ENCODE peak calls at places on chromosomes 4 and X, in seven cellular contexts. One of them, this sample, is unnamed.

GRCh38 chrX:133958997-133959688 is 26.3 kb downstream of the GPC3 start:
- DNase-seq in epithelial cell of proximal tubule: no peak
- DNase-seq in body of pancreas: no peak
- DNase-seq in neural crest cell: no peak
- DNase-seq in lung microvascular endothelial cell: no peak
- DNase-seq in dermis microvascular lymphatic vessel endothelial cell: no peak
- DNase-seq in omental fat pad: no peak
- DNase-seq in this sample: no peak

GRCh38 chr4:120769227-120769626 is 153.3 kb downstream of the PRDM5 start:
- DNase-seq in dermis microvascular lymphatic vessel endothelial cell: no peak
- DNase-seq in body of pancreas: no peak
- DNase-seq in epithelial cell of proximal tubule: peak
- DNase-seq in neural crest cell: no peak
- DNase-seq in omental fat pad: no peak
- DNase-seq in lung microvascular endothelial cell: peak
- DNase-seq in this sample: no peak

GRCh38 chrX:107775000-107775733 is 420 bp downstream of the TSC22D3 start:
- DNase-seq in body of pancreas: no peak
- DNase-seq in dermis microvascular lymphatic vessel endothelial cell: peak
- DNase-seq in epithelial cell of proximal tubule: no peak
- DNase-seq in omental fat pad: no peak
- DNase-seq in lung microvascular endothelial cell: no peak
- DNase-seq in neural crest cell: no peak
- DNase-seq in this sample: no peak

GRCh38 chrX:18983711-18984380 is at the start of gene PHKA2:
- DNase-seq in dermis microvascular lymphatic vessel endothelial cell: peak
- DNase-seq in epithelial cell of proximal tubule: no peak
- DNase-seq in body of pancreas: peak
- DNase-seq in neural crest cell: peak
- DNase-seq in lung microvascular endothelial cell: peak
- DNase-seq in omental fat pad: no peak
- DNase-seq in this sample: peak

GRCh38 chr4:155403886-155404285 is 27.1 kb upstream of the MAP9 start:
- DNase-seq in epithelial cell of proximal tubule: no peak
- DNase-seq in body of pancreas: no peak
- DNase-seq in neural crest cell: no peak
- DNase-seq in omental fat pad: no peak
- DNase-seq in dermis microvascular lymphatic vessel endothelial cell: peak
- DNase-seq in lung microvascular endothelial cell: peak
- DNase-seq in this sample: no peak

GRCh38 chr4:1900087-1900433 is 28.9 kb downstream of the NSD2 start:
- DNase-seq in omental fat pad: no peak
- DNase-seq in neural crest cell: no peak
- DNase-seq in lung microvascular endothelial cell: no peak
- DNase-seq in body of pancreas: no peak
- DNase-seq in epithelial cell of proximal tubule: no peak
- DNase-seq in dermis microvascular lymphatic vessel endothelial cell: no peak
- DNase-seq in this sample: no peak

GRCh38 chr4:165345663-165346417 is 18.4 kb downstream of the MSMO1 start:
- DNase-seq in neural crest cell: no peak
- DNase-seq in lung microvascular endothelial cell: no peak
- DNase-seq in omental fat pad: no peak
- DNase-seq in dermis microvascular lymphatic vessel endothelial cell: no peak
- DNase-seq in body of pancreas: no peak
- DNase-seq in epithelial cell of proximal tubule: no peak
- DNase-seq in this sample: no peak

GRCh38 chrX:9211269-9211668 is 177.3 kb upstream of the FAM9B start:
- DNase-seq in lung microvascular endothelial cell: no peak
- DNase-seq in epithelial cell of proximal tubule: no peak
- DNase-seq in body of pancreas: no peak
- DNase-seq in neural crest cell: no peak
- DNase-seq in omental fat pad: no peak
- DNase-seq in dermis microvascular lymphatic vessel endothelial cell: no peak
- DNase-seq in this sample: no peak

GRCh38 chr4:89838005-89838404 is 1.0 kb upstream of the SNCA start:
- DNase-seq in dermis microvascular lymphatic vessel endothelial cell: peak
- DNase-seq in neural crest cell: peak
- DNase-seq in lung microvascular endothelial cell: peak
- DNase-seq in epithelial cell of proximal tubule: no peak
- DNase-seq in omental fat pad: no peak
- DNase-seq in body of pancreas: no peak
- DNase-seq in this sample: no peak

GRCh38 chr4:83890816-83891215 is 354.9 kb downstream of the GPAT3 start:
- DNase-seq in dermis microvascular lymphatic vessel endothelial cell: no peak
- DNase-seq in omental fat pad: no peak
- DNase-seq in epithelial cell of proximal tubule: no peak
- DNase-seq in lung microvascular endothelial cell: no peak
- DNase-seq in body of pancreas: no peak
- DNase-seq in neural crest cell: no peak
- DNase-seq in this sample: no peak

GRCh38 chr4:147078362-147078761 is 132.7 kb upstream of the TTC29 start:
- DNase-seq in omental fat pad: no peak
- DNase-seq in epithelial cell of proximal tubule: no peak
- DNase-seq in neural crest cell: no peak
- DNase-seq in dermis microvascular lymphatic vessel endothelial cell: no peak
- DNase-seq in body of pancreas: no peak
- DNase-seq in lung microvascular endothelial cell: no peak
- DNase-seq in this sample: no peak

GRCh38 chrX:24241822-24242648 is 71.8 kb downstream of the SUPT20HL2 start:
- DNase-seq in body of pancreas: peak
- DNase-seq in neural crest cell: no peak
- DNase-seq in omental fat pad: no peak
- DNase-seq in lung microvascular endothelial cell: peak
- DNase-seq in epithelial cell of proximal tubule: no peak
- DNase-seq in dermis microvascular lymphatic vessel endothelial cell: peak
- DNase-seq in this sample: no peak

GRCh38 chrX:10199212-10199611 is 42.4 kb downstream of the CLCN4 start:
- DNase-seq in dermis microvascular lymphatic vessel endothelial cell: peak
- DNase-seq in body of pancreas: no peak
- DNase-seq in lung microvascular endothelial cell: peak
- DNase-seq in epithelial cell of proximal tubule: no peak
- DNase-seq in neural crest cell: no peak
- DNase-seq in omental fat pad: no peak
- DNase-seq in this sample: no peak

GRCh38 chrX:131791608-131792355 is 231.3 kb upstream of the STK26 start:
- DNase-seq in omental fat pad: no peak
- DNase-seq in body of pancreas: peak
- DNase-seq in neural crest cell: no peak
- DNase-seq in dermis microvascular lymphatic vessel endothelial cell: no peak
- DNase-seq in epithelial cell of proximal tubule: no peak
- DNase-seq in lung microvascular endothelial cell: no peak
- DNase-seq in this sample: no peak

GRCh38 chr4:15400911-15401671 is 26.7 kb upstream of the C1QTNF7 start:
- DNase-seq in lung microvascular endothelial cell: peak
- DNase-seq in omental fat pad: peak
- DNase-seq in body of pancreas: no peak
- DNase-seq in epithelial cell of proximal tubule: no peak
- DNase-seq in dermis microvascular lymphatic vessel endothelial cell: no peak
- DNase-seq in neural crest cell: no peak
- DNase-seq in this sample: peak

GRCh38 chr4:110533940-110534339 is 58.0 kb downstream of the ENPEP start:
- DNase-seq in omental fat pad: no peak
- DNase-seq in dermis microvascular lymphatic vessel endothelial cell: peak
- DNase-seq in body of pancreas: no peak
- DNase-seq in lung microvascular endothelial cell: peak
- DNase-seq in neural crest cell: no peak
- DNase-seq in epithelial cell of proximal tubule: peak
- DNase-seq in this sample: no peak

GRCh38 chr4:37687175-37687525 is 974 bp upstream of the RELL1 start:
- DNase-seq in dermis microvascular lymphatic vessel endothelial cell: no peak
- DNase-seq in omental fat pad: no peak
- DNase-seq in lung microvascular endothelial cell: no peak
- DNase-seq in epithelial cell of proximal tubule: no peak
- DNase-seq in neural crest cell: no peak
- DNase-seq in body of pancreas: no peak
- DNase-seq in this sample: no peak

GRCh38 chr4:67288964-67289363 is 256.3 kb downstream of the CENPC start:
- DNase-seq in omental fat pad: no peak
- DNase-seq in lung microvascular endothelial cell: no peak
- DNase-seq in epithelial cell of proximal tubule: no peak
- DNase-seq in dermis microvascular lymphatic vessel endothelial cell: no peak
- DNase-seq in neural crest cell: peak
- DNase-seq in body of pancreas: peak
- DNase-seq in this sample: no peak

GRCh38 chrX:155334486-155335316 is at the start of gene CLIC2:
- DNase-seq in dermis microvascular lymphatic vessel endothelial cell: peak
- DNase-seq in epithelial cell of proximal tubule: no peak
- DNase-seq in body of pancreas: peak
- DNase-seq in omental fat pad: no peak
- DNase-seq in lung microvascular endothelial cell: peak
- DNase-seq in neural crest cell: no peak
- DNase-seq in this sample: no peak

GRCh38 chr4:138977525-138977924 is 38.1 kb upstream of the NOCT start:
- DNase-seq in epithelial cell of proximal tubule: no peak
- DNase-seq in lung microvascular endothelial cell: peak
- DNase-seq in neural crest cell: no peak
- DNase-seq in omental fat pad: no peak
- DNase-seq in dermis microvascular lymphatic vessel endothelial cell: peak
- DNase-seq in body of pancreas: no peak
- DNase-seq in this sample: no peak

GRCh38 chrX:115679460-115679859 is 118.5 kb downstream of the PLS3 start:
- DNase-seq in dermis microvascular lymphatic vessel endothelial cell: peak
- DNase-seq in epithelial cell of proximal tubule: no peak
- DNase-seq in omental fat pad: no peak
- DNase-seq in body of pancreas: no peak
- DNase-seq in neural crest cell: no peak
- DNase-seq in lung microvascular endothelial cell: peak
- DNase-seq in this sample: no peak

GRCh38 chrX:108001218-108001814 is 19.1 kb upstream of the TEX13B start:
- DNase-seq in body of pancreas: no peak
- DNase-seq in neural crest cell: no peak
- DNase-seq in epithelial cell of proximal tubule: no peak
- DNase-seq in omental fat pad: no peak
- DNase-seq in lung microvascular endothelial cell: peak
- DNase-seq in dermis microvascular lymphatic vessel endothelial cell: peak
- DNase-seq in this sample: no peak

GRCh38 chr4:183321079-183321478 is 1.0 kb upstream of the CLDN22 start:
- DNase-seq in body of pancreas: no peak
- DNase-seq in lung microvascular endothelial cell: no peak
- DNase-seq in dermis microvascular lymphatic vessel endothelial cell: no peak
- DNase-seq in neural crest cell: no peak
- DNase-seq in epithelial cell of proximal tubule: no peak
- DNase-seq in omental fat pad: no peak
- DNase-seq in this sample: no peak

GRCh38 chrX:42686706-42687105 is 91.3 kb downstream of the PPP1R2C start:
- DNase-seq in dermis microvascular lymphatic vessel endothelial cell: no peak
- DNase-seq in neural crest cell: no peak
- DNase-seq in omental fat pad: no peak
- DNase-seq in body of pancreas: no peak
- DNase-seq in epithelial cell of proximal tubule: no peak
- DNase-seq in lung microvascular endothelial cell: no peak
- DNase-seq in this sample: no peak

GRCh38 chrX:83511208-83511607 is 3.1 kb downstream of the POU3F4 start:
- DNase-seq in body of pancreas: peak
- DNase-seq in lung microvascular endothelial cell: no peak
- DNase-seq in omental fat pad: no peak
- DNase-seq in neural crest cell: no peak
- DNase-seq in dermis microvascular lymphatic vessel endothelial cell: no peak
- DNase-seq in epithelial cell of proximal tubule: no peak
- DNase-seq in this sample: no peak

This sample was measured in mucosa of gallbladder.